ENCODE peak calls at places on chromosomes 1 and 21, in nine cellular contexts. One of them, this sample, is unnamed.

GRCh38 chr1:200546577-200546976 is 74.0 kb downstream of the KIF14 start:
- DNase-seq in mesothelial cell of epicardium: no peak
- DNase-seq in IMR-90: no peak
- DNase-seq in NCI-H1694 treated with DMSO at 0.1 percent for 48 hours: no peak
- DNase-seq in activated CD4-positive, CD25-positive, alpha-beta regulatory T cell: no peak
- DNase-seq in NCI-H2081: no peak
- DNase-seq in iris pigment epithelial cell: no peak
- DNase-seq in prostate gland: no peak
- DNase-seq in NCI-H510A treated with DMSO at 0.1 percent for 48 hours: no peak
- DNase-seq in this sample: no peak

GRCh38 chr21:46562472-46562871 is 42.4 kb downstream of the S100B start:
- DNase-seq in mesothelial cell of epicardium: no peak
- DNase-seq in IMR-90: no peak
- DNase-seq in NCI-H1694 treated with DMSO at 0.1 percent for 48 hours: no peak
- DNase-seq in activated CD4-positive, CD25-positive, alpha-beta regulatory T cell: no peak
- DNase-seq in NCI-H2081: no peak
- DNase-seq in iris pigment epithelial cell: no peak
- DNase-seq in prostate gland: no peak
- DNase-seq in NCI-H510A treated with DMSO at 0.1 percent for 48 hours: no peak
- DNase-seq in this sample: peak

GRCh38 chr1:90996742-90997413 is 25.0 kb downstream of the ZNF644 start:
- DNase-seq in mesothelial cell of epicardium: no peak
- DNase-seq in IMR-90: no peak
- DNase-seq in NCI-H1694 treated with DMSO at 0.1 percent for 48 hours: no peak
- DNase-seq in activated CD4-positive, CD25-positive, alpha-beta regulatory T cell: no peak
- DNase-seq in NCI-H2081: no peak
- DNase-seq in iris pigment epithelial cell: no peak
- DNase-seq in prostate gland: no peak
- DNase-seq in NCI-H510A treated with DMSO at 0.1 percent for 48 hours: no peak
- DNase-seq in this sample: no peak

GRCh38 chr1:234776256-234776874 is 166.4 kb upstream of the IRF2BP2 start:
- DNase-seq in mesothelial cell of epicardium: no peak
- DNase-seq in IMR-90: no peak
- DNase-seq in NCI-H1694 treated with DMSO at 0.1 percent for 48 hours: no peak
- DNase-seq in activated CD4-positive, CD25-positive, alpha-beta regulatory T cell: no peak
- DNase-seq in NCI-H2081: no peak
- DNase-seq in iris pigment epithelial cell: no peak
- DNase-seq in prostate gland: no peak
- DNase-seq in NCI-H510A treated with DMSO at 0.1 percent for 48 hours: no peak
- DNase-seq in this sample: peak

GRCh38 chr1:73161418-73161817 is 879.1 kb upstream of the NEGR1 start:
- DNase-seq in mesothelial cell of epicardium: no peak
- DNase-seq in IMR-90: no peak
- DNase-seq in NCI-H1694 treated with DMSO at 0.1 percent for 48 hours: no peak
- DNase-seq in activated CD4-positive, CD25-positive, alpha-beta regulatory T cell: no peak
- DNase-seq in NCI-H2081: no peak
- DNase-seq in iris pigment epithelial cell: no peak
- DNase-seq in prostate gland: no peak
- DNase-seq in NCI-H510A treated with DMSO at 0.1 percent for 48 hours: no peak
- DNase-seq in this sample: no peak

GRCh38 chr1:30719406-30720270 is 3.7 kb downstream of the MATN1 start:
- DNase-seq in mesothelial cell of epicardium: no peak
- DNase-seq in IMR-90: peak
- DNase-seq in NCI-H1694 treated with DMSO at 0.1 percent for 48 hours: peak
- DNase-seq in activated CD4-positive, CD25-positive, alpha-beta regulatory T cell: peak
- DNase-seq in NCI-H2081: no peak
- DNase-seq in iris pigment epithelial cell: peak
- DNase-seq in prostate gland: no peak
- DNase-seq in NCI-H510A treated with DMSO at 0.1 percent for 48 hours: no peak
- DNase-seq in this sample: no peak

GRCh38 chr1:9836632-9836960 is 12.8 kb upstream of the CLSTN1 start:
- DNase-seq in mesothelial cell of epicardium: no peak
- DNase-seq in IMR-90: no peak
- DNase-seq in NCI-H1694 treated with DMSO at 0.1 percent for 48 hours: no peak
- DNase-seq in activated CD4-positive, CD25-positive, alpha-beta regulatory T cell: no peak
- DNase-seq in NCI-H2081: no peak
- DNase-seq in iris pigment epithelial cell: no peak
- DNase-seq in prostate gland: no peak
- DNase-seq in NCI-H510A treated with DMSO at 0.1 percent for 48 hours: peak
- DNase-seq in this sample: peak

GRCh38 chr1:190475394-190476250 is 2.0 kb downstream of the BRINP3 start:
- DNase-seq in mesothelial cell of epicardium: no peak
- DNase-seq in IMR-90: peak
- DNase-seq in NCI-H1694 treated with DMSO at 0.1 percent for 48 hours: no peak
- DNase-seq in activated CD4-positive, CD25-positive, alpha-beta regulatory T cell: no peak
- DNase-seq in NCI-H2081: no peak
- DNase-seq in iris pigment epithelial cell: no peak
- DNase-seq in prostate gland: no peak
- DNase-seq in NCI-H510A treated with DMSO at 0.1 percent for 48 hours: no peak
- DNase-seq in this sample: peak

GRCh38 chr1:79716481-79716880 is 710.0 kb upstream of the ADGRL4 start:
- DNase-seq in mesothelial cell of epicardium: no peak
- DNase-seq in IMR-90: peak
- DNase-seq in NCI-H1694 treated with DMSO at 0.1 percent for 48 hours: no peak
- DNase-seq in activated CD4-positive, CD25-positive, alpha-beta regulatory T cell: no peak
- DNase-seq in NCI-H2081: no peak
- DNase-seq in iris pigment epithelial cell: peak
- DNase-seq in prostate gland: no peak
- DNase-seq in NCI-H510A treated with DMSO at 0.1 percent for 48 hours: no peak
- DNase-seq in this sample: no peak

GRCh38 chr1:62832276-62832675 is 48.3 kb downstream of the ATG4C start:
- DNase-seq in mesothelial cell of epicardium: no peak
- DNase-seq in IMR-90: no peak
- DNase-seq in NCI-H1694 treated with DMSO at 0.1 percent for 48 hours: no peak
- DNase-seq in activated CD4-positive, CD25-positive, alpha-beta regulatory T cell: no peak
- DNase-seq in NCI-H2081: no peak
- DNase-seq in iris pigment epithelial cell: no peak
- DNase-seq in prostate gland: no peak
- DNase-seq in NCI-H510A treated with DMSO at 0.1 percent for 48 hours: no peak
- DNase-seq in this sample: no peak

GRCh38 chr21:34223376-34223775 is 140.4 kb upstream of the KCNE2 start:
- DNase-seq in mesothelial cell of epicardium: no peak
- DNase-seq in IMR-90: no peak
- DNase-seq in NCI-H1694 treated with DMSO at 0.1 percent for 48 hours: no peak
- DNase-seq in activated CD4-positive, CD25-positive, alpha-beta regulatory T cell: no peak
- DNase-seq in NCI-H2081: no peak
- DNase-seq in iris pigment epithelial cell: no peak
- DNase-seq in prostate gland: no peak
- DNase-seq in NCI-H510A treated with DMSO at 0.1 percent for 48 hours: no peak
- DNase-seq in this sample: no peak

GRCh38 chr1:154943649-154944421 is 7.3 kb upstream of the PMVK start:
- DNase-seq in mesothelial cell of epicardium: peak
- DNase-seq in IMR-90: peak
- DNase-seq in NCI-H1694 treated with DMSO at 0.1 percent for 48 hours: peak
- DNase-seq in activated CD4-positive, CD25-positive, alpha-beta regulatory T cell: no peak
- DNase-seq in NCI-H2081: peak
- DNase-seq in iris pigment epithelial cell: peak
- DNase-seq in prostate gland: no peak
- DNase-seq in NCI-H510A treated with DMSO at 0.1 percent for 48 hours: peak
- DNase-seq in this sample: no peak

GRCh38 chr1:172999349-172999748 is 51.4 kb downstream of the TNFSF18 start:
- DNase-seq in mesothelial cell of epicardium: no peak
- DNase-seq in IMR-90: no peak
- DNase-seq in NCI-H1694 treated with DMSO at 0.1 percent for 48 hours: no peak
- DNase-seq in activated CD4-positive, CD25-positive, alpha-beta regulatory T cell: no peak
- DNase-seq in NCI-H2081: no peak
- DNase-seq in iris pigment epithelial cell: no peak
- DNase-seq in prostate gland: no peak
- DNase-seq in NCI-H510A treated with DMSO at 0.1 percent for 48 hours: no peak
- DNase-seq in this sample: no peak

GRCh38 chr1:175410560-175410959 is 218.0 kb upstream of the KIAA0040 start:
- DNase-seq in mesothelial cell of epicardium: no peak
- DNase-seq in IMR-90: no peak
- DNase-seq in NCI-H1694 treated with DMSO at 0.1 percent for 48 hours: no peak
- DNase-seq in activated CD4-positive, CD25-positive, alpha-beta regulatory T cell: no peak
- DNase-seq in NCI-H2081: no peak
- DNase-seq in iris pigment epithelial cell: no peak
- DNase-seq in prostate gland: no peak
- DNase-seq in NCI-H510A treated with DMSO at 0.1 percent for 48 hours: no peak
- DNase-seq in this sample: no peak

GRCh38 chr1:109716121-109716520 is 4.1 kb downstream of the GSTM5 start:
- DNase-seq in mesothelial cell of epicardium: no peak
- DNase-seq in IMR-90: no peak
- DNase-seq in NCI-H1694 treated with DMSO at 0.1 percent for 48 hours: no peak
- DNase-seq in activated CD4-positive, CD25-positive, alpha-beta regulatory T cell: no peak
- DNase-seq in NCI-H2081: no peak
- DNase-seq in iris pigment epithelial cell: no peak
- DNase-seq in prostate gland: no peak
- DNase-seq in NCI-H510A treated with DMSO at 0.1 percent for 48 hours: no peak
- DNase-seq in this sample: no peak

GRCh38 chr21:40270134-40270533 is 402.9 kb downstream of the PCP4 start:
- DNase-seq in mesothelial cell of epicardium: no peak
- DNase-seq in IMR-90: no peak
- DNase-seq in NCI-H1694 treated with DMSO at 0.1 percent for 48 hours: no peak
- DNase-seq in activated CD4-positive, CD25-positive, alpha-beta regulatory T cell: no peak
- DNase-seq in NCI-H2081: no peak
- DNase-seq in iris pigment epithelial cell: no peak
- DNase-seq in prostate gland: no peak
- DNase-seq in NCI-H510A treated with DMSO at 0.1 percent for 48 hours: no peak
- DNase-seq in this sample: no peak

GRCh38 chr1:118986839-118987430 is 1.2 kb downstream of the TBX15 start:
- DNase-seq in mesothelial cell of epicardium: no peak
- DNase-seq in IMR-90: no peak
- DNase-seq in NCI-H1694 treated with DMSO at 0.1 percent for 48 hours: no peak
- DNase-seq in activated CD4-positive, CD25-positive, alpha-beta regulatory T cell: no peak
- DNase-seq in NCI-H2081: no peak
- DNase-seq in iris pigment epithelial cell: no peak
- DNase-seq in prostate gland: no peak
- DNase-seq in NCI-H510A treated with DMSO at 0.1 percent for 48 hours: no peak
- DNase-seq in this sample: no peak

GRCh38 chr1:227913446-227913968 is 34.2 kb downstream of the WNT9A start:
- DNase-seq in mesothelial cell of epicardium: no peak
- DNase-seq in IMR-90: no peak
- DNase-seq in NCI-H1694 treated with DMSO at 0.1 percent for 48 hours: no peak
- DNase-seq in activated CD4-positive, CD25-positive, alpha-beta regulatory T cell: no peak
- DNase-seq in NCI-H2081: no peak
- DNase-seq in iris pigment epithelial cell: no peak
- DNase-seq in prostate gland: no peak
- DNase-seq in NCI-H510A treated with DMSO at 0.1 percent for 48 hours: no peak
- DNase-seq in this sample: no peak

GRCh38 chr1:36571106-36571505 is 88.4 kb upstream of the CSF3R start:
- DNase-seq in mesothelial cell of epicardium: no peak
- DNase-seq in IMR-90: no peak
- DNase-seq in NCI-H1694 treated with DMSO at 0.1 percent for 48 hours: no peak
- DNase-seq in activated CD4-positive, CD25-positive, alpha-beta regulatory T cell: no peak
- DNase-seq in NCI-H2081: no peak
- DNase-seq in iris pigment epithelial cell: no peak
- DNase-seq in prostate gland: no peak
- DNase-seq in NCI-H510A treated with DMSO at 0.1 percent for 48 hours: no peak
- DNase-seq in this sample: peak

GRCh38 chr1:94115254-94115899 is 5.6 kb downstream of the ABCA4 start:
- DNase-seq in mesothelial cell of epicardium: no peak
- DNase-seq in IMR-90: no peak
- DNase-seq in NCI-H1694 treated with DMSO at 0.1 percent for 48 hours: no peak
- DNase-seq in activated CD4-positive, CD25-positive, alpha-beta regulatory T cell: no peak
- DNase-seq in NCI-H2081: no peak
- DNase-seq in iris pigment epithelial cell: no peak
- DNase-seq in prostate gland: no peak
- DNase-seq in NCI-H510A treated with DMSO at 0.1 percent for 48 hours: no peak
- DNase-seq in this sample: no peak

GRCh38 chr1:32332290-32333079 is 3.5 kb downstream of the MARCKSL1 start:
- DNase-seq in mesothelial cell of epicardium: peak
- DNase-seq in IMR-90: no peak
- DNase-seq in NCI-H1694 treated with DMSO at 0.1 percent for 48 hours: no peak
- DNase-seq in activated CD4-positive, CD25-positive, alpha-beta regulatory T cell: no peak
- DNase-seq in NCI-H2081: no peak
- DNase-seq in iris pigment epithelial cell: no peak
- DNase-seq in prostate gland: peak
- DNase-seq in NCI-H510A treated with DMSO at 0.1 percent for 48 hours: no peak
- DNase-seq in this sample: no peak

GRCh38 chr1:51898090-51898734 is 19.7 kb upstream of the NRDC start:
- DNase-seq in mesothelial cell of epicardium: no peak
- DNase-seq in IMR-90: peak
- DNase-seq in NCI-H1694 treated with DMSO at 0.1 percent for 48 hours: no peak
- DNase-seq in activated CD4-positive, CD25-positive, alpha-beta regulatory T cell: no peak
- DNase-seq in NCI-H2081: no peak
- DNase-seq in iris pigment epithelial cell: peak
- DNase-seq in prostate gland: no peak
- DNase-seq in NCI-H510A treated with DMSO at 0.1 percent for 48 hours: no peak
- DNase-seq in this sample: no peak

GRCh38 chr1:66244429-66244828 is 289.5 kb upstream of the SGIP1 start:
- DNase-seq in mesothelial cell of epicardium: no peak
- DNase-seq in IMR-90: no peak
- DNase-seq in NCI-H1694 treated with DMSO at 0.1 percent for 48 hours: no peak
- DNase-seq in activated CD4-positive, CD25-positive, alpha-beta regulatory T cell: no peak
- DNase-seq in NCI-H2081: no peak
- DNase-seq in iris pigment epithelial cell: peak
- DNase-seq in prostate gland: no peak
- DNase-seq in NCI-H510A treated with DMSO at 0.1 percent for 48 hours: no peak
- DNase-seq in this sample: no peak

GRCh38 chr1:178188306-178188705 is 94.4 kb downstream of the RASAL2 start:
- DNase-seq in mesothelial cell of epicardium: no peak
- DNase-seq in IMR-90: no peak
- DNase-seq in NCI-H1694 treated with DMSO at 0.1 percent for 48 hours: no peak
- DNase-seq in activated CD4-positive, CD25-positive, alpha-beta regulatory T cell: no peak
- DNase-seq in NCI-H2081: no peak
- DNase-seq in iris pigment epithelial cell: no peak
- DNase-seq in prostate gland: no peak
- DNase-seq in NCI-H510A treated with DMSO at 0.1 percent for 48 hours: no peak
- DNase-seq in this sample: no peak

GRCh38 chr1:11944358-11944981 is 10.0 kb downstream of the PLOD1 start:
- DNase-seq in mesothelial cell of epicardium: peak
- DNase-seq in IMR-90: no peak
- DNase-seq in NCI-H1694 treated with DMSO at 0.1 percent for 48 hours: no peak
- DNase-seq in activated CD4-positive, CD25-positive, alpha-beta regulatory T cell: no peak
- DNase-seq in NCI-H2081: peak
- DNase-seq in iris pigment epithelial cell: peak
- DNase-seq in prostate gland: peak
- DNase-seq in NCI-H510A treated with DMSO at 0.1 percent for 48 hours: peak
- DNase-seq in this sample: no peak

GRCh38 chr1:174204697-174205308 is 45.5 kb downstream of the RABGAP1L start:
- DNase-seq in mesothelial cell of epicardium: no peak
- DNase-seq in IMR-90: no peak
- DNase-seq in NCI-H1694 treated with DMSO at 0.1 percent for 48 hours: no peak
- DNase-seq in activated CD4-positive, CD25-positive, alpha-beta regulatory T cell: no peak
- DNase-seq in NCI-H2081: no peak
- DNase-seq in iris pigment epithelial cell: no peak
- DNase-seq in prostate gland: no peak
- DNase-seq in NCI-H510A treated with DMSO at 0.1 percent for 48 hours: no peak
- DNase-seq in this sample: no peak

GRCh38 chr1:220544901-220545303 is 17.0 kb downstream of the MARK1 start:
- DNase-seq in mesothelial cell of epicardium: no peak
- DNase-seq in IMR-90: peak
- DNase-seq in NCI-H1694 treated with DMSO at 0.1 percent for 48 hours: no peak
- DNase-seq in activated CD4-positive, CD25-positive, alpha-beta regulatory T cell: no peak
- DNase-seq in NCI-H2081: no peak
- DNase-seq in iris pigment epithelial cell: no peak
- DNase-seq in prostate gland: no peak
- DNase-seq in NCI-H510A treated with DMSO at 0.1 percent for 48 hours: peak
- DNase-seq in this sample: no peak

GRCh38 chr1:70353641-70354331 is 736 bp downstream of the ANKRD13C start:
- DNase-seq in mesothelial cell of epicardium: no peak
- DNase-seq in IMR-90: peak
- DNase-seq in NCI-H1694 treated with DMSO at 0.1 percent for 48 hours: no peak
- DNase-seq in activated CD4-positive, CD25-positive, alpha-beta regulatory T cell: peak
- DNase-seq in NCI-H2081: peak
- DNase-seq in iris pigment epithelial cell: peak
- DNase-seq in prostate gland: no peak
- DNase-seq in NCI-H510A treated with DMSO at 0.1 percent for 48 hours: peak
- DNase-seq in this sample: no peak

GRCh38 chr1:167198518-167199133 is 22.1 kb upstream of the POU2F1 start:
- DNase-seq in mesothelial cell of epicardium: no peak
- DNase-seq in IMR-90: no peak
- DNase-seq in NCI-H1694 treated with DMSO at 0.1 percent for 48 hours: no peak
- DNase-seq in activated CD4-positive, CD25-positive, alpha-beta regulatory T cell: no peak
- DNase-seq in NCI-H2081: no peak
- DNase-seq in iris pigment epithelial cell: no peak
- DNase-seq in prostate gland: no peak
- DNase-seq in NCI-H510A treated with DMSO at 0.1 percent for 48 hours: no peak
- DNase-seq in this sample: no peak

GRCh38 chr1:79497193-79497773 is 490.8 kb upstream of the ADGRL4 start:
- DNase-seq in mesothelial cell of epicardium: no peak
- DNase-seq in IMR-90: peak
- DNase-seq in NCI-H1694 treated with DMSO at 0.1 percent for 48 hours: peak
- DNase-seq in activated CD4-positive, CD25-positive, alpha-beta regulatory T cell: no peak
- DNase-seq in NCI-H2081: peak
- DNase-seq in iris pigment epithelial cell: peak
- DNase-seq in prostate gland: no peak
- DNase-seq in NCI-H510A treated with DMSO at 0.1 percent for 48 hours: peak
- DNase-seq in this sample: no peak

GRCh38 chr1:150928286-150928685 is 2.1 kb downstream of the SETDB1 start:
- DNase-seq in mesothelial cell of epicardium: no peak
- DNase-seq in IMR-90: peak
- DNase-seq in NCI-H1694 treated with DMSO at 0.1 percent for 48 hours: no peak
- DNase-seq in activated CD4-positive, CD25-positive, alpha-beta regulatory T cell: no peak
- DNase-seq in NCI-H2081: no peak
- DNase-seq in iris pigment epithelial cell: peak
- DNase-seq in prostate gland: no peak
- DNase-seq in NCI-H510A treated with DMSO at 0.1 percent for 48 hours: no peak
- DNase-seq in this sample: no peak

This sample was measured in lower lobe of right lung.